ENCODE peak calls at places on chromosomes 2 and 18, in nine cellular contexts. X is NCI-H345; Y is kidney; S is M059J; L is thoracic aorta; F is lower lobe of right lung; O is EH; A is activated naive CD4-positive, alpha-beta T cell treated with Interleukin-2 at 50 U/mL for 16 hours; W is AML-193. I is an unnamed sample.

GRCh38 chr2:111670776-111671175 is 213.2 kb downstream of the ANAPC1 start:
- DNase-seq in A (no peak), Y (no peak), W (no peak), O (no peak), X (no peak), F (no peak), L (no peak), S (no peak), I (no peak)

GRCh38 chr2:155310589-155310988 is 612.1 kb downstream of the KCNJ3 start:
- DNase-seq in Y (no peak), X (peak; percentile 21), S (peak; percentile 1), W (peak; percentile 42), F (no peak), O (no peak), L (no peak), A (no peak), I (no peak)

GRCh38 chr2:21787931-21788330 is 664.2 kb downstream of the TDRD15 start:
- DNase-seq in W (no peak), O (peak; percentile 83), Y (no peak), S (no peak), F (no peak), X (no peak), A (no peak), L (no peak), I (no peak)

GRCh38 chr18:3544537-3544936 is 94.6 kb downstream of the TGIF1 start:
- DNase-seq in A (no peak), F (no peak), O (no peak), Y (no peak), S (no peak), L (no peak), X (no peak), W (no peak), I (no peak)

GRCh38 chr2:46393865-46394264 is 85.5 kb upstream of the TMEM247 start:
- DNase-seq in S (no peak), Y (no peak), F (no peak), W (no peak), O (no peak), X (no peak), L (no peak), A (no peak), I (no peak)

GRCh38 chr2:208315081-208315788 is 49.2 kb downstream of the PIKFYVE start:
- DNase-seq in S (peak; percentile 22), X (no peak), F (no peak), A (no peak), Y (no peak), W (no peak), L (no peak), O (peak; percentile 56), I (peak; percentile 76)

GRCh38 chr2:188676012-188676405 is 298.2 kb upstream of the COL3A1 start:
- DNase-seq in W (no peak), S (peak; percentile 26), O (peak; percentile 46), A (no peak), L (no peak), F (no peak), X (no peak), Y (no peak), I (no peak)

GRCh38 chr2:32958836-32959235 is 12.1 kb downstream of the LTBP1 start:
- DNase-seq in S (no peak), Y (no peak), O (no peak), A (no peak), F (no peak), L (no peak), X (no peak), W (no peak), I (no peak)

GRCh38 chr2:184203661-184204060 is 394.7 kb upstream of the ZNF804A start:
- DNase-seq in Y (no peak), W (no peak), F (no peak), L (no peak), O (no peak), X (no peak), S (no peak), A (no peak), I (no peak)

GRCh38 chr18:37238271-37238670 is 327.3 kb downstream of the CELF4 start:
- DNase-seq in F (no peak), X (peak; percentile 12), O (no peak), A (no peak), L (no peak), W (no peak), Y (no peak), S (no peak), I (no peak)

GRCh38 chr2:168686485-168687191 is 115.8 kb upstream of the NOSTRIN start:
- DNase-seq in W (no peak), S (peak; percentile 31), X (no peak), Y (no peak), O (peak; percentile 57), L (no peak), F (no peak), A (no peak), I (no peak)

GRCh38 chr2:187774551-187775071 is 220.4 kb upstream of the TFPI start:
- DNase-seq in Y (no peak), F (no peak), W (no peak), L (no peak), O (peak; percentile 82), X (no peak), A (no peak), S (peak; percentile 81), I (no peak)

GRCh38 chr2:54437588-54437987 is 18.5 kb upstream of the SPTBN1 start:
- DNase-seq in O (no peak), F (no peak), Y (no peak), A (no peak), S (no peak), W (no peak), X (no peak), L (no peak), I (no peak)

GRCh38 chr2:237819231-237819630 is 20.7 kb downstream of the RBM44 start:
- DNase-seq in O (peak; percentile 5), X (no peak), L (no peak), S (no peak), A (no peak), F (no peak), W (no peak), Y (no peak), I (no peak)

GRCh38 chr2:240430595-240430994 is 4.9 kb upstream of the GPC1 start:
- DNase-seq in F (no peak), A (no peak), L (no peak), W (no peak), S (no peak), O (no peak), Y (peak; percentile 58), X (no peak), I (no peak)

GRCh38 chr2:180291060-180291459 is 284.0 kb upstream of the CWC22 start:
- DNase-seq in A (no peak), L (no peak), W (no peak), Y (no peak), S (peak; percentile 76), O (peak; percentile 48), X (no peak), F (no peak), I (no peak)

GRCh38 chr2:212021947-212022346 is 516.7 kb downstream of the ERBB4 start:
- DNase-seq in L (no peak), Y (no peak), O (peak; percentile 84), A (no peak), W (no peak), X (no peak), S (peak; percentile 75), F (no peak), I (no peak)

GRCh38 chr2:64988420-64989125 is 626 bp upstream of the SLC1A4 start:
- DNase-seq in W (peak; percentile 70), S (peak; percentile 91), X (peak; percentile 53), L (no peak), Y (peak; percentile 81), A (peak; percentile 68), O (peak; percentile 95), F (peak; percentile 65), I (peak; percentile 70)

GRCh38 chr2:48316753-48317750 is 212.9 kb upstream of the STON1 start:
- DNase-seq in O (no peak), S (no peak), Y (no peak), L (no peak), W (peak; percentile 24), F (no peak), A (peak; percentile 9), X (no peak), I (no peak)

GRCh38 chr2:39640107-39640506 is 25.6 kb upstream of the TMEM178A start:
- DNase-seq in W (no peak), X (no peak), Y (no peak), F (no peak), L (no peak), O (no peak), S (no peak), A (no peak), I (peak; percentile 38)

GRCh38 chr2:74606927-74607326 is 41.2 kb downstream of the M1AP start:
- DNase-seq in L (no peak), X (no peak), Y (no peak), W (no peak), O (no peak), S (no peak), A (no peak), F (no peak), I (no peak)

GRCh38 chr2:160207271-160207670 is 7.2 kb upstream of the ITGB6 start:
- DNase-seq in F (no peak), X (no peak), A (no peak), W (no peak), S (peak; percentile 84), O (no peak), Y (no peak), L (no peak), I (no peak)

GRCh38 chr18:67520276-67521035 is 3.9 kb upstream of the DSEL start:
- DNase-seq in S (peak; percentile 40), A (no peak), L (no peak), W (no peak), Y (no peak), F (no peak), X (no peak), O (peak; percentile 75), I (no peak)

GRCh38 chr18:76953186-76953982 is 131.0 kb downstream of the ZNF236 start:
- DNase-seq in F (peak; percentile 87), Y (peak; percentile 90), W (no peak), O (no peak), A (no peak), X (no peak), L (no peak), S (no peak), I (no peak)

GRCh38 chr2:190674966-190675650 is 26.2 kb downstream of the NAB1 start:
- DNase-seq in L (no peak), X (no peak), Y (no peak), A (no peak), F (no peak), W (no peak), S (no peak), O (no peak), I (no peak)

GRCh38 chr2:5148392-5149085 is 543.6 kb upstream of the SOX11 start:
- DNase-seq in Y (no peak), A (no peak), L (no peak), X (no peak), O (no peak), F (no peak), W (no peak), S (no peak), I (no peak)

GRCh38 chr2:8578335-8579244 is 103.3 kb upstream of the ID2 start:
- DNase-seq in O (peak; percentile 9), X (no peak), A (no peak), S (no peak), W (no peak), L (no peak), F (no peak), Y (peak; percentile 54), I (no peak)

GRCh38 chr2:41965886-41966285 is 81.9 kb upstream of the PKDCC start:
- DNase-seq in X (no peak), O (peak; percentile 68), F (no peak), A (no peak), L (no peak), Y (no peak), S (peak; percentile 71), W (no peak), I (peak; percentile 59)

GRCh38 chr18:3380384-3380961 is 69.5 kb upstream of the TGIF1 start:
- DNase-seq in W (no peak), F (no peak), Y (no peak), A (peak; percentile 34), L (no peak), X (no peak), S (peak; percentile 60), O (peak; percentile 26), I (peak; percentile 19)

GRCh38 chr18:52657063-52657462 is 317.1 kb downstream of the DCC start:
- DNase-seq in F (no peak), L (no peak), S (no peak), W (no peak), A (no peak), X (no peak), Y (no peak), O (no peak), I (no peak)

GRCh38 chr2:219082332-219082958 is 21.7 kb upstream of the IHH start:
- DNase-seq in A (no peak), L (no peak), X (no peak), W (no peak), S (no peak), O (no peak), F (peak; percentile 49), Y (no peak), I (no peak)

I was measured in gastrocnemius medialis.